ENCODE peak calls at places on chromosomes 11 and 22, in six cellular contexts. Y is A673, S is tibial artery, B is OCI-LY7, X is heart right ventricle, A is transverse colon. F is an unnamed sample. For H3K9me3, the result is how much of the 10 kb centered on the place peaks cover.

GRCh38 chr22:29580200-29580810 is 608 bp downstream of the NIPSNAP1 start:
- DNase-seq in A (peak), X (no peak), B (peak), Y (no peak), S (no peak), F (no peak)

GRCh38 chr22:24005201-24005600 is at the start of gene GSTT4:
- DNase-seq in A (no peak), S (peak), X (peak), Y (no peak), B (no peak), F (no peak)

GRCh38 chr11:74680703-74681531 is 50.3 kb downstream of the CHRDL2 start:
- DNase-seq in Y (no peak), S (peak), B (no peak), A (peak), X (no peak), F (no peak)

GRCh38 chr22:46966495-46966845 is 204.0 kb downstream of the TBC1D22A start:
- DNase-seq in S (no peak), Y (no peak), B (no peak), A (no peak), X (no peak), F (no peak)

GRCh38 chr11:15911377-15912044 is 444.8 kb downstream of the SOX6 start:
- DNase-seq in A (no peak), S (peak), B (no peak), X (peak), Y (peak), F (no peak)

GRCh38 chr11:35316161-35316560 is 103.2 kb downstream of the SLC1A2 start:
- DNase-seq in A (no peak), B (no peak), X (no peak), S (no peak), Y (no peak), F (no peak)

GRCh38 chr11:96465537-96465936 is 75.7 kb downstream of the JRKL start:
- DNase-seq in Y (no peak), A (no peak), B (no peak), S (no peak), X (no peak), F (no peak)

GRCh38 chr11:95282337-95282751 is 51.3 kb upstream of the SESN3 start:
- DNase-seq in Y (no peak), B (no peak), X (no peak), A (no peak), S (no peak), F (no peak)

GRCh38 chr11:3810951-3811350 is 2.6 kb downstream of the PGAP2 start:
- DNase-seq in Y (no peak), S (no peak), X (no peak), A (no peak), B (no peak), F (no peak)

GRCh38 chr22:37758698-37759097 is 49.0 kb upstream of the GCAT start:
- DNase-seq in A (no peak), B (no peak), X (no peak), Y (no peak), S (no peak), F (no peak)

GRCh38 chr22:21106000-21106399 is 60.3 kb downstream of the LRRC74B start:
- DNase-seq in X (no peak), A (no peak), S (no peak), Y (no peak), B (no peak), F (no peak)

GRCh38 chr11:48093795-48094642 is 113.7 kb downstream of the PTPRJ start:
- DNase-seq in A (no peak), Y (peak), S (no peak), B (no peak), X (no peak), F (no peak)

GRCh38 chr11:61700221-61700620 is 20.0 kb downstream of the DAGLA start:
- DNase-seq in A (peak), S (no peak), B (no peak), Y (no peak), X (no peak), F (no peak)

GRCh38 chr11:16917941-16918340 is 96.3 kb downstream of the PLEKHA7 start:
- DNase-seq in B (no peak), S (no peak), Y (no peak), X (no peak), A (no peak), F (no peak)

GRCh38 chr22:42217019-42217751 is 53.3 kb downstream of the TCF20 start:
- DNase-seq in X (no peak), Y (no peak), B (no peak), A (no peak), S (no peak), F (no peak)

GRCh38 chr22:35467788-35468187 is 67.8 kb downstream of the MCM5 start:
- DNase-seq in X (peak), A (peak), S (peak), Y (no peak), B (no peak), F (no peak)

GRCh38 chr22:32920032-32920628 is 118.6 kb downstream of the TIMP3 start:
- DNase-seq in A (peak), Y (no peak), X (peak), B (no peak), S (peak), F (no peak)

GRCh38 chr11:47572715-47573255 is 6.0 kb downstream of the KBTBD4 start:
- DNase-seq in A (no peak), B (no peak), X (no peak), Y (peak), S (peak), F (no peak)

GRCh38 chr11:116454020-116454645 is 318.7 kb downstream of the BUD13 start:
- DNase-seq in Y (peak), X (no peak), B (peak), S (no peak), A (peak), F (no peak)

GRCh38 chr11:75276696-75277095 is 36.1 kb downstream of the TPBGL start:
- DNase-seq in A (no peak), X (no peak), Y (no peak), B (no peak), S (no peak), F (no peak)

GRCh38 chr11:74676596-74676995 is 54.6 kb downstream of the CHRDL2 start:
- DNase-seq in B (no peak), S (peak), Y (no peak), A (no peak), X (no peak), F (no peak)

GRCh38 chr11:12156301-12157140 is 46.1 kb downstream of the MICAL2 start:
- DNase-seq in A (no peak), Y (no peak), S (no peak), B (no peak), X (no peak), F (no peak)

GRCh38 chr11:45209480-45209879 is 63.0 kb downstream of the PRDM11 start:
- DNase-seq in A (no peak), B (no peak), X (no peak), Y (no peak), S (no peak), F (no peak)

GRCh38 chr11:124517314-124517713 is 26.1 kb downstream of the OR8B12 start:
- DNase-seq in S (no peak), B (no peak), Y (no peak), A (no peak), X (no peak), F (no peak)

GRCh38 chr11:75813622-75814039 is 1.4 kb upstream of the UVRAG start:
- DNase-seq in S (no peak), B (no peak), Y (no peak), A (no peak), X (no peak), F (no peak)

GRCh38 chr22:50525991-50526848 is 822 bp upstream of the SCO2 start:
- DNase-seq in X (peak), S (peak), B (peak), Y (peak), A (peak), F (peak)

GRCh38 chr11:96194571-96194970 is 148.4 kb downstream of the MAML2 start:
- DNase-seq in X (no peak), A (no peak), Y (no peak), S (no peak), B (no peak), F (no peak)

DNA sequence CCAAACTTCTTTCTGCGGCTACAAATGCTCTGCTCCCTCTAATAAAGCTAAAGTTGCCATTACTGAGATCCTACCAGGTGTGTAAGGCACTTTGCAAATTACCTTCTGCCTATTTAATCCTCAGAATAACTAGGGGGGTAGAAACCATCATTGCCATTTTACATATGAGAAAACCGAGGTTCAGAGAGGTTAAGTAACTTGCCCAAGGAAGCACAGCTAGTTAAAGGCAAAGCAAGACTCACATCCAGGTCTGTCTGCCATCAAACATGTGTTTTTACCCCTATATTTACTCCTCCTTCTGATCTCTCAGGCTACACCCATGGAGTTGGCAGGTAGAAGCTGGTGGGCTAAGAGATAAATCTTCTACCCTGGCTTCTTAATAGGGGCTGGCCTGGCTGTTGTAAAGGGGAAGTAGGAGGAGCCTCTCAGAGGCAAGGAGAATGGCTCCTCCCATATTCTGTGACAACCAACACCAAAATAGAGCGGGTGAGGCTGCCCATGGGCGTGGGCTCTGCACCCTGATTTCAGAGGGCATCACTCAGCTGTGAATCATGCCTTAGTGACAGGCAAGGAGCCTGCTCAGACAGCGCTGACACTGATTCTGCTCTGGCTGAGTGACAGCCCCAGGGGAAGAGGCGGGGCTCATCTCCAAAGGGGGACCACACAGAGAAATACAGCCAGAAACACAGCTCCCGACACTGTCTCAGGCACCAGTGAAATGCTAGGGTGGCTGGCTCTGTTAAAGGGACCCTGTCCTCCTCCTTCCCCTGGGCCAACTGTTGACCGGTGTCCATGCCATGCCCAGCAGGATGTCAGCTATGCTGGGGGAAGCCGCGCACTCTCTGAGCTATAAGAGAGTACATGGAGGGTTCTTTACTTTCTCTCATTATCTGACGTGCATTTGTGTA is 106.8 kb downstream of the ABTB2 start:
- DNase-seq in S (peak), A (peak), B (peak), X (peak), Y (peak), F (peak)
- H3K27ac ChIP-seq in S (peak), A (no peak), B (no peak), X (peak), Y (no peak), F (no peak)

GRCh38 chr11:31645747-31646146 is 136.2 kb downstream of the ELP4 start:
- DNase-seq in S (no peak), Y (peak), X (no peak), B (no peak), A (no peak), F (no peak)

GRCh38 chr11:31640611-31641010 is 131.0 kb downstream of the ELP4 start:
- DNase-seq in S (no peak), A (no peak), B (no peak), Y (no peak), X (no peak), F (no peak)

GRCh38 chr11:31636983-31637382 is 127.4 kb downstream of the ELP4 start:
- DNase-seq in Y (peak), S (no peak), B (no peak), A (no peak), X (no peak), F (no peak)

GRCh38 chr11:31643831-31644230 is 134.3 kb downstream of the ELP4 start:
- DNase-seq in A (no peak), B (no peak), S (no peak), Y (peak), X (no peak), F (no peak)

DNA sequence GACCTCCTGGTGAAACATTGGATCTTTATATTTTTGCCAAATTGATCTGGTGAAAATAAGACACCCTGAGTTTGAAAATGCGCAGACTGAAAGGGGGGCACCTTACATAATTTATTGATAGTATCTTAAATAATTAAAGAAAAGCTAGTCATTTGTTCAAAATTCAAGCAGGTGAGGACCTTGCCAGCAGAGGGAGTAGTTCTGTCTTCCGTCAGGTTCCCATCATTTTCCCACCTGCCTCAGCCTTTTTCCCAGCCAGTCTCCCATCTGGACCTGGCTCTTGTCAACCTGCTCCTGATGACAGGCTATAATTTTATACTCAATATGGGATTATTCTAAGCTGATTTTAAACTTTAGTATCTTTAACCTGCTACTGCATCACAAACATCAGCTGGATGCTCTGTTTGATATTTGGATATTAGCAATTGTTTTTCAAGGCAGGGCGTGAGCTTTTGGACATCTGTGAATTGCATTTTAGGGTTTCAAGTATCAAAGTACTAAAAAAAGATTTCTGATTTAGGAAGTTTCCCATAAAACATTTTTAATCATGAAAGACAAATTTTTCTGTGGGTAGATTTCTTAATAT is 132.0 kb downstream of the ELP4 start:
- DNase-seq in B (peak), A (peak), Y (peak), S (no peak), X (no peak), F (no peak)
- TF ChIP-seq CTCF in B (peak), A (peak), Y (peak), S (no peak), X (peak), F (peak)

DNA sequence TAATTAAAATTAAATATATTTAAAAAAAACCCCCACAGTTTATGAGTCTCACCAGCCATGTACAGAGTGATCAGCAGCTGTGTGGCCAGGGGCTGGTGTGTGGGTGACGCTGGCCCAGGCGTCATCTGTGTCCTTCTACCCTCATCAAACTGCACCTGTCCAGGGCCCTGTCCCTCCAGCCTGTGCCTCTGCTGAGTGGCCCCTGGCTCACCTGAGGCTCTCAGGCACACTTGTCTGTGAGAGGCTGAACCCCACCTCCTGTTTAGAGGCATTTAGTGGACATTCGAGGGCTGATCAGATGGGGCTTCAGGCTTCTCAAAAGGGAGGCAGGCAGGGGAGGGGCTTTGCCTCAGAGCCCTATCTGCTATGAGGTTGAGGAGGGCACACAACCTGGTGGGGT is 29.9 kb upstream of the SMIM38 start:
- DNase-seq in S (peak), A (no peak), Y (no peak), B (no peak), X (no peak), F (no peak)
- H3K9me3 ChIP-seq in S (under half), A (under half), Y (under half), B (under half), X (under half), F (under half)

DNA sequence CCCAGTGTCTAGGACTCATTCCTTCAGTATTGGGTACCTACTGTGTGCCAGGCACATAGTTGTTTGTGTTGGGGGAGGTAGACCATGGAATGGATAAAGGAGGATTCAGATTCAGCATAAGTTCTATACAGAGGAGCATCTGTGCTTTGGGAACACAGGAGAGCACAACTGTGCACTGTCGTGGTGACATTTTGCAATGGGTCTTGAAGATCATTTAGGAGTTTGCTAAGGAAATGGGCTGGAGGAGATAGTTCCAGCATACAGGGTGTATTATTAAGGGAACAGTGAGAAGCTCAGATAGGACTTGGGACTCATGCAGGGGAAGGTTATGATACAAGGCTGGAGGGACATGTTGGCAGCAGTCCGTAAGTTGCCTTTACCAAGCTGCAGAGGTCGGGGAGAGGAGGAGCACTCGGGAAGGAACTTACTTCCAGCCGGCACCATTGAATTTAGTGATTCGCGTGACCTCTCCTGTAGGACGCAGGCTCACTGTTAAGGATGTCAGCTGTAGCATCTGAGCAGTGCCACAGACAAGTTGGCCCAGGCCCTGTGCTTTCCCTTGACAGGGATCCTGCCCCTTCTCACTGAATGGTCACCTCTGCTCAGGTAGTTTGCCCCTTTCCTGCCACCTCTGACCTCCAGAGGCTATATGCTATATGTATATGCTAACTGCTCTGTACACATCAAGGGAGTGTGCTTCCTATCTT is 25.6 kb downstream of the TREH start:
- DNase-seq in Y (no peak), X (no peak), S (peak), A (no peak), B (no peak), F (no peak)
- H3K27ac ChIP-seq in Y (no peak), X (no peak), S (no peak), A (no peak), B (no peak), F (no peak)

GRCh38 chr11:66973956-66974585 is 1.0 kb upstream of the C11orf86 start:
- DNase-seq in B (no peak), X (no peak), S (no peak), A (no peak), Y (no peak), F (no peak)

GRCh38 chr11:66975403-66976047 is 421 bp downstream of the C11orf86 start:
- DNase-seq in A (no peak), Y (no peak), X (no peak), S (no peak), B (no peak), F (no peak)

GRCh38 chr11:66974724-66975402 is at the start of gene C11orf86:
- DNase-seq in A (peak), X (no peak), Y (no peak), S (no peak), B (no peak), F (no peak)

GRCh38 chr11:66976925-66977324 is 1.8 kb downstream of the C11orf86 start:
- DNase-seq in X (no peak), S (no peak), Y (no peak), B (no peak), A (no peak), F (no peak)

DNA sequence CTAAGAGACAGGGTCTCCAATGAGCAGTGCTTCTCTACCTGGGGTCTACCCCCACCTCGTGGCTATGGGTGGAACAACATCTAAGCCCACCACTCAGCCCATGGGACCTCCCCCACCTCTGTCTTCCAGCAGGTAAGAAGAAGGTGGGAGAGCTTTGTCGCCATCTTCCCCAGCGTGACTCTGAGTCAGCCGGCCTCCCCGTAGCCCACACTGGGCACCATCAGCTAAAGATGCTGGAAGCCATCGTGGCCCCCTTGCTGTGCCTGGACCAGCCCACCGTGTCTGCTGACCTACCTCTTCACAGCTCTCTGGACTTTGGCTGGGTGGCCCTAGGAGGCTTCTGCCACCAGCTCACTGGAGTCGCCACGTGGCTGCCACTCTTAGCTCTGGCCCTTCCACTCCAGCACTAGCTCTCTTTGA is 954 bp downstream of the C11orf86 start:
- DNase-seq in Y (peak), X (no peak), S (no peak), A (no peak), B (peak), F (no peak)
- TF ChIP-seq CTCF in Y (peak), X (peak), S (peak), A (peak), B (peak), F (peak)

GRCh38 chr11:55357560-55358184 is 10.1 kb upstream of the OR4A15 start:
- DNase-seq in B (peak), A (no peak), Y (peak), S (no peak), X (no peak), F (no peak)
- H3K9me3 ChIP-seq in B (under half), A (under half), Y (under half), S (under half), X (under half), F (under half)

GRCh38 chr11:102117472-102118113 is 7.3 kb downstream of the YAP1 start:
- DNase-seq in Y (peak), B (no peak), A (no peak), X (no peak), S (no peak), F (no peak)

GRCh38 chr11:102120006-102120405 is 9.8 kb downstream of the YAP1 start:
- DNase-seq in X (no peak), Y (no peak), B (no peak), S (no peak), A (no peak), F (no peak)

GRCh38 chr11:102116453-102117205 is 6.4 kb downstream of the YAP1 start:
- DNase-seq in B (no peak), Y (no peak), A (no peak), S (no peak), X (no peak), F (no peak)

GRCh38 chr11:102120437-102120935 is 10.2 kb downstream of the YAP1 start:
- DNase-seq in B (no peak), Y (peak), X (no peak), A (no peak), S (no peak), F (no peak)

GRCh38 chr11:102118937-102119336 is 8.7 kb downstream of the YAP1 start:
- DNase-seq in X (no peak), A (no peak), B (no peak), Y (peak), S (no peak), F (no peak)
- H3K27ac ChIP-seq in X (no peak), A (no peak), B (no peak), Y (peak), S (peak), F (no peak)

GRCh38 chr11:2088746-2089535 is 50.2 kb downstream of the IGF2 start:
- DNase-seq in B (no peak), A (no peak), S (no peak), Y (no peak), X (no peak), F (no peak)
- TF ChIP-seq CTCF in B (no peak), A (no peak), S (no peak), Y (no peak), X (no peak), F (no peak)